ENCODE peak calls at places on chromosome 5, in nine cellular contexts. G, V, X, Z, T, M, H, Y and R are unnamed samples.

GRCh38 chr5:57711471-57711870 is 228.9 kb upstream of the ACTBL2 start:
- DNase-seq in G (no peak), V (no peak), X (no peak), Z (no peak), T (no peak), M (no peak), H (no peak), Y (no peak), R (no peak)

GRCh38 chr5:60961685-60962084 is 16.7 kb downstream of the NDUFAF2 start:
- DNase-seq in G (no peak), V (no peak), X (no peak), Z (no peak), T (no peak), M (no peak), H (no peak), Y (no peak), R (no peak)

GRCh38 chr5:105544300-105544699 is 1981.7 kb upstream of the NUDT12 start:
- DNase-seq in G (no peak), V (no peak), X (no peak), Z (no peak), T (no peak), M (no peak), H (no peak), Y (no peak), R (no peak)

GRCh38 chr5:133667217-133667616 is 54.9 kb upstream of the FSTL4 start:
- DNase-seq in G (no peak), V (no peak), X (no peak), Z (no peak), T (no peak), M (no peak), H (no peak), Y (no peak), R (no peak)

GRCh38 chr5:127870914-127871313 is 167.7 kb downstream of the CCDC192 start:
- DNase-seq in G (peak; percentile 59), V (no peak), X (peak; percentile 67), Z (no peak), T (peak; percentile 88), M (peak; percentile 56), H (peak; percentile 86), Y (peak; percentile 78), R (peak; percentile 83)

GRCh38 chr5:89396262-89396975 is 513.4 kb upstream of the MEF2C start:
- DNase-seq in G (no peak), V (no peak), X (no peak), Z (no peak), T (no peak), M (no peak), H (no peak), Y (no peak), R (peak; percentile 32)

GRCh38 chr5:122183795-122184185 is 54.4 kb downstream of the ZNF474 start:
- DNase-seq in G (no peak), V (no peak), X (no peak), Z (no peak), T (no peak), M (no peak), H (no peak), Y (no peak), R (no peak)

GRCh38 chr5:140351609-140352334 is 5.4 kb upstream of the HBEGF start:
- DNase-seq in G (no peak), V (peak; percentile 76), X (peak; percentile 60), Z (peak; percentile 75), T (no peak), M (peak; percentile 46), H (no peak), Y (no peak), R (no peak)

GRCh38 chr5:91318727-91319126 is 64.4 kb downstream of the ARRDC3 start:
- DNase-seq in G (no peak), V (no peak), X (no peak), Z (no peak), T (no peak), M (no peak), H (no peak), Y (no peak), R (no peak)

GRCh38 chr5:162806195-162806594 is 631.2 kb upstream of the CCNG1 start:
- DNase-seq in G (no peak), V (no peak), X (no peak), Z (no peak), T (no peak), M (no peak), H (no peak), Y (no peak), R (no peak)

GRCh38 chr5:17305964-17306725 is 88.7 kb downstream of the BASP1 start:
- DNase-seq in G (no peak), V (peak; percentile 68), X (no peak), Z (peak; percentile 49), T (no peak), M (peak; percentile 51), H (no peak), Y (peak; percentile 70), R (peak; percentile 72)

GRCh38 chr5:19314840-19315239 is 673.2 kb downstream of the CDH18 start:
- DNase-seq in G (no peak), V (peak; percentile 8), X (peak; percentile 28), Z (no peak), T (no peak), M (no peak), H (no peak), Y (no peak), R (no peak)

GRCh38 chr5:129384736-129385135 is 75.4 kb upstream of the ADAMTS19 start:
- DNase-seq in G (no peak), V (no peak), X (no peak), Z (no peak), T (no peak), M (no peak), H (no peak), Y (no peak), R (no peak)

GRCh38 chr5:154610321-154611154 is 132.5 kb upstream of the HAND1 start:
- DNase-seq in G (peak; percentile 43), V (peak; percentile 88), X (peak; percentile 36), Z (peak; percentile 93), T (peak; percentile 91), M (peak; percentile 75), H (peak; percentile 88), Y (peak; percentile 80), R (peak; percentile 90)

GRCh38 chr5:168269950-168270349 is 21.5 kb upstream of the WWC1 start:
- DNase-seq in G (no peak), V (no peak), X (no peak), Z (no peak), T (no peak), M (no peak), H (no peak), Y (no peak), R (no peak)

GRCh38 chr5:168273056-168273980 is 18.1 kb upstream of the WWC1 start:
- DNase-seq in G (no peak), V (no peak), X (no peak), Z (no peak), T (no peak), M (no peak), H (no peak), Y (no peak), R (no peak)

GRCh38 chr5:168266016-168266415 is 25.4 kb upstream of the WWC1 start:
- DNase-seq in G (peak; percentile 46), V (no peak), X (no peak), Z (no peak), T (no peak), M (no peak), H (no peak), Y (no peak), R (no peak)

GRCh38 chr5:168270446-168270845 is 21.0 kb upstream of the WWC1 start:
- DNase-seq in G (no peak), V (no peak), X (no peak), Z (no peak), T (no peak), M (peak; percentile 21), H (no peak), Y (no peak), R (no peak)

GRCh38 chr5:168268949-168269943 is 22.2 kb upstream of the WWC1 start:
- DNase-seq in G (peak; percentile 61), V (peak; percentile 90), X (peak; percentile 79), Z (peak; percentile 98), T (peak; percentile 89), M (peak; percentile 88), H (peak; percentile 91), Y (peak; percentile 92), R (peak; percentile 90)
- TF ChIP-seq CTCF in G (peak; percentile 86), V (peak; percentile 92), X (peak; percentile 82), Z (peak; percentile 94), T (peak; percentile 62), M (peak; percentile 90), H (peak; percentile 75), Y (peak; percentile 95), R (peak; percentile 89)

DNA sequence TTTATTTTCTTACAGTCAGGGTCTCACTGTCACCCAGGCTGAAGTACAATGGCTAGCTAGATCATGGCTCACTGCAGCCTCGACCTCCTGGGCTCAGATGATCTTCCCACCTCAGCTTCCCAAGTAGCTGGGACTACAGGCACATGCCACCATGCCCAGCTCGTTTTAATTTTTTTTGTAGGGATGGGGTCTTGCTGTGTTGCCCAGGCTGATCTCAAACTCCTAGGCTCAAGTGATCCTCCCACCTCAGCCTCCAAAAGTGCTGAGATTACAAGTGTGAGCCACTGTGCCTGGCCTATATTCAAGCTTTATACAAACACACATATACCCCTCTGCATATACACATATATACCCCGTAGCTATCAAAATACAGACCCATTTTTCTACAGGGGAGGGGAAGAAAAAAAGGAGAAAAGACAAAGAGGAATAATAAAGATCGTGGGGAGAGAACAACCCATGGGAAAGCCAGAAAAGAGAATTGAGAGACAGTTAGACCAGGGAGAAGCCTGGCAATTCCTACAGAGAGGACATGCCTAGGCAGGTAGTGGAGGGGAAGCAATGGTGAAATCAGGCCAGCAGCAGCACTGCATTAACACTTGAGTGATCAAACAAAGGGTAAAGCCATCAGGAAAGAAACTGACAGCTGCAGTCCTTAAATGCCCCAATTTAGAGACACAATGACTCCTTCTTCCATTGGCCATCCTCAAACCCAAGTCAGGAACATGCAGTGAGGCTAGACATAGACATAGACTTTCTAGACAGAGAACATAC is 102.7 kb downstream of the EFNA5 start:
- DNase-seq in G (no peak), V (no peak), X (no peak), Z (no peak), T (no peak), M (no peak), H (no peak), Y (no peak), R (no peak)
- TF ChIP-seq EP300 in G (no peak), V (no peak), X (no peak), Z (no peak), T (no peak), M (no peak), H (no peak), Y (no peak), R (no peak)

GRCh38 chr5:9108156-9108555 is 437.7 kb downstream of the SEMA5A start:
- DNase-seq in G (no peak), V (no peak), X (no peak), Z (no peak), T (no peak), M (no peak), H (no peak), Y (no peak), R (no peak)

GRCh38 chr5:9115093-9115492 is 430.8 kb downstream of the SEMA5A start:
- DNase-seq in G (no peak), V (no peak), X (no peak), Z (no peak), T (no peak), M (no peak), H (no peak), Y (no peak), R (no peak)

GRCh38 chr5:9112520-9113291 is 433.2 kb downstream of the SEMA5A start:
- DNase-seq in G (no peak), V (no peak), X (no peak), Z (no peak), T (no peak), M (no peak), H (no peak), Y (no peak), R (peak; percentile 42)
- H3K9me3 ChIP-seq in G (no peaks in the 10 kb centered on the region), V (no peaks in the 10 kb centered on the region), X (peaks cover 8% of the 10 kb centered on the region), Z (peaks cover 4% of the 10 kb centered on the region), T (no peaks in the 10 kb centered on the region), M (no peaks in the 10 kb centered on the region), H (no peaks in the 10 kb centered on the region), Y (no peaks in the 10 kb centered on the region), R (no peaks in the 10 kb centered on the region)

GRCh38 chr5:33166522-33166921 is 274.2 kb upstream of the TARS1 start:
- DNase-seq in G (no peak), V (no peak), X (no peak), Z (peak; percentile 50), T (no peak), M (no peak), H (no peak), Y (no peak), R (no peak)
- TF ChIP-seq CTCF in G (no peak), V (no peak), X (no peak), Z (peak; percentile 22), T (no peak), M (no peak), H (no peak), Y (no peak), R (no peak)